ENCODE peak calls at places on chromosomes 4 and X, in five cellular contexts. Z, G, H, K and V are unnamed samples.

GRCh38 chr4:15920723-15921591 is 17.6 kb downstream of the FGFBP1 start:
- DNase-seq in Z (peak; percentile 98), G (no peak), H (no peak), K (peak; percentile 98), V (no peak)

GRCh38 chr4:73181231-73181630 is 77.4 kb downstream of the ANKRD17 start:
- DNase-seq in Z (no peak), G (no peak), H (no peak), K (no peak), V (no peak)

GRCh38 chr4:1233641-1234277 is 15.2 kb downstream of the CTBP1 start:
- DNase-seq in Z (no peak), G (no peak), H (no peak), K (no peak), V (no peak)

GRCh38 chr4:119489305-119489704 is 139.3 kb downstream of the PDE5A start:
- DNase-seq in Z (no peak), G (no peak), H (no peak), K (no peak), V (no peak)

GRCh38 chr4:124483043-124483906 is 229.3 kb downstream of the ANKRD50 start:
- DNase-seq in Z (no peak), G (no peak), H (no peak), K (no peak), V (no peak)

GRCh38 chrX:37746951-37747350 is 32.9 kb upstream of the CYBB start:
- DNase-seq in Z (no peak), G (no peak), H (no peak), K (no peak), V (no peak)

GRCh38 chr4:153564630-153565525 is 98.7 kb downstream of the TMEM131L start:
- DNase-seq in Z (peak; percentile 45), G (no peak), H (no peak), K (peak; percentile 82), V (no peak)

GRCh38 chrX:115679460-115679859 is 118.5 kb downstream of the PLS3 start:
- DNase-seq in Z (peak; percentile 12), G (no peak), H (no peak), K (peak; percentile 56), V (no peak)

GRCh38 chr4:2591189-2591588 is 54.7 kb downstream of the FAM193A start:
- DNase-seq in Z (no peak), G (no peak), H (no peak), K (no peak), V (no peak)

GRCh38 chrX:50100188-50100587 is 100.6 kb downstream of the AKAP4 start:
- DNase-seq in Z (no peak), G (no peak), H (no peak), K (no peak), V (no peak)

GRCh38 chr4:119041951-119042560 is 93.6 kb upstream of the MYOZ2 start:
- DNase-seq in Z (peak; percentile 61), G (peak; percentile 22), H (peak; percentile 58), K (peak; percentile 66), V (peak; percentile 44)

GRCh38 chr4:145177906-145178538 is 2.4 kb downstream of the OTUD4 start:
- DNase-seq in Z (no peak), G (no peak), H (no peak), K (peak; percentile 15), V (no peak)

GRCh38 chr4:119337010-119337409 is 15.1 kb upstream of the FABP2 start:
- DNase-seq in Z (no peak), G (no peak), H (no peak), K (peak; percentile 3), V (no peak)

GRCh38 chr4:157221895-157222763 is 1.6 kb downstream of the GRIA2 start:
- DNase-seq in Z (no peak), G (no peak), H (no peak), K (peak; percentile 14), V (no peak)

GRCh38 chr4:140427104-140427918 is at the start of gene CLGN:
- DNase-seq in Z (no peak), G (peak; percentile 9), H (peak; percentile 45), K (peak; percentile 55), V (peak; percentile 63)

GRCh38 chrX:41381685-41382084 is 47.7 kb downstream of the DDX3X start:
- DNase-seq in Z (peak; percentile 64), G (no peak), H (no peak), K (peak; percentile 98), V (no peak)

GRCh38 chrX:44314259-44314734 is 29.2 kb downstream of the EFHC2 start:
- DNase-seq in Z (no peak), G (no peak), H (no peak), K (peak; percentile 80), V (no peak)

GRCh38 chr4:38091636-38092035 is 131.4 kb downstream of the PTTG2 start:
- DNase-seq in Z (no peak), G (no peak), H (no peak), K (peak; percentile 72), V (no peak)

GRCh38 chr4:156949373-156949814 is 22.2 kb downstream of the PDGFC start:
- DNase-seq in Z (peak; percentile 78), G (no peak), H (no peak), K (peak; percentile 88), V (no peak)

GRCh38 chr4:124515591-124515990 is 196.9 kb downstream of the ANKRD50 start:
- DNase-seq in Z (no peak), G (no peak), H (no peak), K (no peak), V (no peak)

GRCh38 chr4:61661960-61662359 is 461.8 kb downstream of the ADGRL3 start:
- DNase-seq in Z (no peak), G (no peak), H (no peak), K (no peak), V (no peak)

GRCh38 chrX:119646515-119646914 is 40.3 kb upstream of the NKRF start:
- DNase-seq in Z (no peak), G (no peak), H (no peak), K (no peak), V (peak; percentile 13)

GRCh38 chr4:38837849-38838248 is 18.8 kb downstream of the TLR6 start:
- DNase-seq in Z (peak; percentile 61), G (no peak), H (no peak), K (peak; percentile 76), V (no peak)

GRCh38 chr4:89661490-89661889 is 175.5 kb downstream of the SNCA start:
- DNase-seq in Z (peak; percentile 11), G (no peak), H (no peak), K (peak; percentile 84), V (no peak)

GRCh38 chr4:38106301-38106700 is 146.1 kb downstream of the PTTG2 start:
- DNase-seq in Z (no peak), G (no peak), H (no peak), K (no peak), V (no peak)

GRCh38 chr4:27132497-27132896 is 271.9 kb downstream of the STIM2 start:
- DNase-seq in Z (no peak), G (no peak), H (no peak), K (no peak), V (no peak)

GRCh38 chr4:31917334-31917733 is 1197.2 kb downstream of the PCDH7 start:
- DNase-seq in Z (no peak), G (no peak), H (no peak), K (peak; percentile 7), V (no peak)

GRCh38 chr4:187993827-187994226 is 1.7 kb upstream of the ZFP42 start:
- DNase-seq in Z (no peak), G (no peak), H (no peak), K (peak; percentile 32), V (no peak)

GRCh38 chrX:83022020-83022419 is 486.1 kb upstream of the POU3F4 start:
- DNase-seq in Z (no peak), G (no peak), H (no peak), K (peak; percentile 77), V (no peak)

GRCh38 chrX:9482408-9482807 is 17.6 kb downstream of the TBL1X start:
- DNase-seq in Z (no peak), G (no peak), H (no peak), K (no peak), V (no peak)

GRCh38 chrX:46551494-46552128 is 6.4 kb upstream of the ZNF674 start:
- DNase-seq in Z (peak; percentile 52), G (no peak), H (no peak), K (peak; percentile 80), V (no peak)

GRCh38 chrX:69014200-69014599 is 151.1 kb downstream of the PJA1 start:
- DNase-seq in Z (no peak), G (no peak), H (no peak), K (no peak), V (no peak)